ENCODE peak calls at places on chromosomes 12 and 14, in ten cellular contexts. Y is GM06990; O is HT1080; Z is activated T-cell treated with anti-CD3 and anti-CD28 coated beads, Interleukin-2, amount 50 U/mL, for 1 hour; X is H4; H is CMK; D is GM04503; N is NCI-H446 treated with DMSO at 0.1 percent for 48 hours; V is neural crest cell; P is left kidney. M is an unnamed sample.
A peak's percentile ranks its signal among the peaks of the same experiment; 100 is the strongest.

GRCh38 chr12:2483713-2484112 is 311.1 kb upstream of the FKBP4 start:
- DNase-seq in O (no peak), H (no peak), D (no peak), Z (no peak), P (no peak), X (no peak), V (no peak), N (no peak), Y (no peak), M (no peak)

GRCh38 chr12:107549786-107550480 is 135.7 kb upstream of the PWP1 start:
- DNase-seq in O (no peak), H (no peak), X (no peak), Y (no peak), Z (no peak), V (no peak), P (no peak), D (no peak), N (no peak), M (no peak)

GRCh38 chr12:1505576-1505975 is 88.8 kb downstream of the FBXL14 start:
- DNase-seq in V (no peak), N (no peak), O (no peak), Y (no peak), P (no peak), Z (no peak), H (no peak), X (no peak), D (no peak), M (no peak)

GRCh38 chr14:60089201-60089600 is 2.5 kb upstream of the PCNX4 start:
- DNase-seq in O (no peak), Z (no peak), Y (no peak), X (no peak), D (no peak), P (no peak), H (no peak), V (no peak), N (no peak), M (no peak)

GRCh38 chr12:77932216-77932615 is 101.5 kb downstream of the NAV3 start:
- DNase-seq in O (no peak), Z (no peak), D (no peak), H (no peak), Y (no peak), V (no peak), X (no peak), N (no peak), P (no peak), M (no peak)

GRCh38 chr14:73344304-73344703 is 107.0 kb downstream of the PAPLN start:
- DNase-seq in N (peak; percentile 89), X (no peak), H (no peak), V (no peak), Y (no peak), Z (no peak), O (no peak), P (no peak), D (no peak), M (no peak)

GRCh38 chr14:65729547-65729946 is 317.0 kb downstream of the FUT8 start:
- DNase-seq in Z (no peak), H (no peak), D (no peak), V (no peak), Y (no peak), N (no peak), X (no peak), O (no peak), P (no peak), M (no peak)

GRCh38 chr14:78519863-78520262 is 349.7 kb downstream of the NRXN3 start:
- DNase-seq in D (no peak), Y (no peak), H (no peak), O (no peak), V (peak; percentile 68), X (no peak), Z (no peak), N (no peak), P (peak; percentile 84), M (peak; percentile 29)

GRCh38 chr12:106425061-106425706 is 67.6 kb downstream of the POLR3B start:
- DNase-seq in Y (no peak), Z (no peak), V (no peak), N (no peak), O (peak; percentile 52), P (no peak), X (no peak), H (no peak), D (no peak), M (no peak)

GRCh38 chr12:94148841-94149780 is 734 bp downstream of the PLXNC1 start:
- DNase-seq in V (no peak), P (peak; percentile 72), X (no peak), D (no peak), O (no peak), H (no peak), Z (peak; percentile 66), Y (peak; percentile 88), N (no peak), M (peak; percentile 89)

GRCh38 chr14:55333785-55334485 is 62.7 kb downstream of the FBXO34 start:
- DNase-seq in V (no peak), H (no peak), Y (no peak), P (peak; percentile 11), N (no peak), O (no peak), X (peak; percentile 87), Z (no peak), D (no peak), M (peak; percentile 17)

GRCh38 chr14:89165189-89165809 is 251.7 kb downstream of the FOXN3 start:
- DNase-seq in N (no peak), O (no peak), P (no peak), X (no peak), H (peak; percentile 87), V (no peak), Z (no peak), Y (peak; percentile 59), D (no peak), M (peak; percentile 52)

GRCh38 chr14:96105921-96106441 is 66.8 kb downstream of the C14orf132 start:
- DNase-seq in P (peak; percentile 70), V (no peak), N (no peak), Z (no peak), D (no peak), Y (no peak), X (no peak), O (no peak), H (no peak), M (peak; percentile 3)

GRCh38 chr14:102314242-102315011 is 5.1 kb upstream of the ZNF839 start:
- DNase-seq in Y (peak; percentile 83), Z (peak; percentile 83), H (no peak), X (peak; percentile 68), N (peak; percentile 61), P (peak; percentile 91), D (no peak), V (peak; percentile 77), O (peak; percentile 81), M (peak; percentile 81)

GRCh38 chr12:7032990-7033389 is 14.7 kb upstream of the LPCAT3 start:
- DNase-seq in N (no peak), Z (no peak), P (no peak), D (no peak), H (no peak), V (no peak), Y (no peak), X (no peak), O (no peak), M (no peak)

GRCh38 chr12:106919910-106920544 is 35.7 kb upstream of the TMEM263 start:
- DNase-seq in D (no peak), O (peak; percentile 21), H (no peak), Z (no peak), N (no peak), P (peak; percentile 72), Y (no peak), V (peak; percentile 33), X (peak; percentile 31), M (no peak)

GRCh38 chr12:87670448-87670847 is 358.8 kb downstream of the C12orf50 start:
- DNase-seq in X (no peak), V (no peak), Z (no peak), N (no peak), P (no peak), Y (no peak), O (no peak), D (no peak), H (no peak), M (no peak)

GRCh38 chr12:19489168-19489567 is 49.9 kb downstream of the AEBP2 start:
- DNase-seq in V (no peak), X (no peak), P (no peak), Z (no peak), Y (no peak), O (no peak), H (no peak), N (no peak), D (no peak), M (no peak)

GRCh38 chr12:62800707-62801400 is 134.1 kb downstream of the PPM1H start:
- DNase-seq in Y (no peak), N (no peak), H (no peak), X (no peak), O (no peak), V (no peak), Z (no peak), D (no peak), P (no peak), M (no peak)

GRCh38 chr12:49170924-49171323 is 18.0 kb downstream of the TUBA1A start:
- DNase-seq in Z (no peak), Y (no peak), N (no peak), D (no peak), V (no peak), O (no peak), P (no peak), H (no peak), X (no peak), M (no peak)

GRCh38 chr14:93683241-93683640 is 105.0 kb downstream of the PRIMA1 start:
- DNase-seq in H (peak; percentile 86), X (peak; percentile 85), D (no peak), V (peak; percentile 14), O (peak; percentile 60), Z (no peak), Y (no peak), P (peak; percentile 52), N (no peak), M (no peak)

GRCh38 chr14:73995977-73996378 is 23.1 kb downstream of the ENTPD5 start:
- DNase-seq in O (no peak), V (no peak), D (no peak), P (peak; percentile 13), Z (no peak), X (no peak), Y (no peak), H (no peak), N (no peak), M (no peak)

GRCh38 chr12:20420557-20420956 is 52.2 kb downstream of the PDE3A start:
- DNase-seq in N (no peak), X (no peak), O (no peak), P (peak; percentile 51), V (no peak), Z (no peak), Y (no peak), D (no peak), H (no peak), M (no peak)

GRCh38 chr12:123050331-123050809 is 69.9 kb downstream of the ARL6IP4 start:
- DNase-seq in P (no peak), O (peak; percentile 67), Y (no peak), V (no peak), X (peak; percentile 47), H (no peak), D (no peak), Z (no peak), N (peak; percentile 24), M (no peak)

GRCh38 chr14:95979339-95980042 is 59.7 kb upstream of the C14orf132 start:
- DNase-seq in V (no peak), X (no peak), P (peak; percentile 24), Y (no peak), Z (no peak), O (no peak), H (no peak), D (no peak), N (no peak), M (no peak)

GRCh38 chr12:78880078-78880477 is 15.5 kb downstream of the SYT1 start:
- DNase-seq in P (no peak), D (no peak), Y (no peak), N (no peak), H (no peak), O (peak; percentile 51), X (no peak), V (no peak), Z (no peak), M (no peak)

GRCh38 chr14:96830946-96831345 is 33.8 kb downstream of the VRK1 start:
- DNase-seq in H (no peak), N (no peak), D (no peak), O (no peak), V (no peak), X (no peak), Z (no peak), Y (no peak), P (no peak), M (no peak)

GRCh38 chr14:104745431-104745830 is 7.5 kb upstream of the SIVA1 start:
- DNase-seq in P (no peak), V (no peak), N (no peak), Z (no peak), D (no peak), O (no peak), H (no peak), Y (no peak), X (no peak), M (no peak)